ENCODE peak calls at places on chromosomes 1 and 21, in four cellular contexts. One of them, this sample, is unnamed. For H3K27me3, the result is how much of the 10 kb centered on the place peaks cover.

GRCh38 chr1:201542166-201543045 is 3.5 kb downstream of the NAV1 start:
- DNase-seq in suprapubic skin: no peak
- DNase-seq in tibial artery: no peak
- DNase-seq in heart right ventricle: no peak
- DNase-seq in this sample: no peak

GRCh38 chr1:241849345-241849695 is 1.3 kb downstream of the EXO1 start:
- DNase-seq in suprapubic skin: no peak
- DNase-seq in tibial artery: no peak
- DNase-seq in heart right ventricle: no peak
- DNase-seq in this sample: no peak

GRCh38 chr21:46326110-46326703 is 2.3 kb downstream of the PCNT start:
- DNase-seq in suprapubic skin: no peak
- DNase-seq in tibial artery: no peak
- DNase-seq in heart right ventricle: no peak
- DNase-seq in this sample: no peak

GRCh38 chr1:230868736-230869385 is 540 bp upstream of the C1orf198 start:
- DNase-seq in suprapubic skin: peak
- DNase-seq in tibial artery: peak
- DNase-seq in heart right ventricle: no peak
- DNase-seq in this sample: no peak

GRCh38 chr1:183163311-183163710 is 22.8 kb upstream of the LAMC2 start:
- DNase-seq in suprapubic skin: no peak
- DNase-seq in tibial artery: no peak
- DNase-seq in heart right ventricle: no peak
- DNase-seq in this sample: no peak

GRCh38 chr1:7299994-7300393 is 471.1 kb upstream of the VAMP3 start:
- DNase-seq in suprapubic skin: no peak
- DNase-seq in tibial artery: no peak
- DNase-seq in heart right ventricle: no peak
- DNase-seq in this sample: no peak

GRCh38 chr1:239558992-239559391 is 172.6 kb downstream of the CHRM3 start:
- DNase-seq in suprapubic skin: no peak
- DNase-seq in tibial artery: no peak
- DNase-seq in heart right ventricle: no peak
- DNase-seq in this sample: no peak

GRCh38 chr1:182739545-182739944 is 50.0 kb upstream of the NPL start:
- DNase-seq in suprapubic skin: no peak
- DNase-seq in tibial artery: no peak
- DNase-seq in heart right ventricle: no peak
- DNase-seq in this sample: no peak

GRCh38 chr21:27633631-27634030 is 666.7 kb upstream of the ADAMTS5 start:
- DNase-seq in suprapubic skin: no peak
- DNase-seq in tibial artery: no peak
- DNase-seq in heart right ventricle: no peak
- DNase-seq in this sample: no peak

GRCh38 chr1:157249326-157249725 is 111.1 kb upstream of the ETV3 start:
- DNase-seq in suprapubic skin: no peak
- DNase-seq in tibial artery: no peak
- DNase-seq in heart right ventricle: no peak
- DNase-seq in this sample: no peak

GRCh38 chr1:109928591-109929111 is 18.0 kb downstream of the CSF1 start:
- DNase-seq in suprapubic skin: peak
- DNase-seq in tibial artery: peak
- DNase-seq in heart right ventricle: peak
- DNase-seq in this sample: no peak

GRCh38 chr1:40140211-40140709 is 20.9 kb upstream of the RLF start:
- DNase-seq in suprapubic skin: no peak
- DNase-seq in tibial artery: no peak
- DNase-seq in heart right ventricle: no peak
- DNase-seq in this sample: no peak

GRCh38 chr1:48876221-48876785 is 99.6 kb upstream of the BEND5 start:
- DNase-seq in suprapubic skin: no peak
- DNase-seq in tibial artery: no peak
- DNase-seq in heart right ventricle: no peak
- DNase-seq in this sample: no peak

GRCh38 chr1:28249013-28249870 is 10.1 kb upstream of the SESN2 start:
- DNase-seq in suprapubic skin: no peak
- DNase-seq in tibial artery: peak
- DNase-seq in heart right ventricle: peak
- DNase-seq in this sample: no peak

GRCh38 chr1:163703794-163704193 is 382.0 kb downstream of the NUF2 start:
- DNase-seq in suprapubic skin: no peak
- DNase-seq in tibial artery: no peak
- DNase-seq in heart right ventricle: no peak
- DNase-seq in this sample: no peak

GRCh38 chr1:6101826-6102225 is 56.1 kb downstream of the KCNAB2 start:
- DNase-seq in suprapubic skin: no peak
- DNase-seq in tibial artery: no peak
- DNase-seq in heart right ventricle: no peak
- DNase-seq in this sample: no peak

GRCh38 chr1:225228871-225229303 is 199.0 kb downstream of the LBR start:
- DNase-seq in suprapubic skin: no peak
- DNase-seq in tibial artery: no peak
- DNase-seq in heart right ventricle: no peak
- DNase-seq in this sample: no peak

GRCh38 chr1:43379476-43379875 is 10.1 kb downstream of the MED8 start:
- DNase-seq in suprapubic skin: no peak
- DNase-seq in tibial artery: no peak
- DNase-seq in heart right ventricle: no peak
- DNase-seq in this sample: no peak

GRCh38 chr1:245105042-245105441 is 49.7 kb upstream of the KIF26B start:
- DNase-seq in suprapubic skin: no peak
- DNase-seq in tibial artery: no peak
- DNase-seq in heart right ventricle: no peak
- DNase-seq in this sample: no peak

GRCh38 chr1:2311184-2312032 is 79.9 kb downstream of the MORN1 start:
- DNase-seq in suprapubic skin: no peak
- DNase-seq in tibial artery: peak
- DNase-seq in heart right ventricle: peak
- DNase-seq in this sample: peak

GRCh38 chr1:184533049-184533448 is 146.2 kb downstream of the C1orf21 start:
- DNase-seq in suprapubic skin: no peak
- DNase-seq in tibial artery: no peak
- DNase-seq in heart right ventricle: no peak
- DNase-seq in this sample: no peak

GRCh38 chr1:184533915-184534314 is 147.1 kb downstream of the C1orf21 start:
- DNase-seq in suprapubic skin: no peak
- DNase-seq in tibial artery: no peak
- DNase-seq in heart right ventricle: no peak
- DNase-seq in this sample: no peak

GRCh38 chr1:184535191-184535970 is 148.6 kb downstream of the C1orf21 start:
- DNase-seq in suprapubic skin: no peak
- DNase-seq in tibial artery: no peak
- DNase-seq in heart right ventricle: no peak
- DNase-seq in this sample: no peak

GRCh38 chr1:184536246-184536985 is 149.6 kb downstream of the C1orf21 start:
- DNase-seq in suprapubic skin: no peak
- DNase-seq in tibial artery: no peak
- DNase-seq in heart right ventricle: no peak
- DNase-seq in this sample: no peak

DNA sequence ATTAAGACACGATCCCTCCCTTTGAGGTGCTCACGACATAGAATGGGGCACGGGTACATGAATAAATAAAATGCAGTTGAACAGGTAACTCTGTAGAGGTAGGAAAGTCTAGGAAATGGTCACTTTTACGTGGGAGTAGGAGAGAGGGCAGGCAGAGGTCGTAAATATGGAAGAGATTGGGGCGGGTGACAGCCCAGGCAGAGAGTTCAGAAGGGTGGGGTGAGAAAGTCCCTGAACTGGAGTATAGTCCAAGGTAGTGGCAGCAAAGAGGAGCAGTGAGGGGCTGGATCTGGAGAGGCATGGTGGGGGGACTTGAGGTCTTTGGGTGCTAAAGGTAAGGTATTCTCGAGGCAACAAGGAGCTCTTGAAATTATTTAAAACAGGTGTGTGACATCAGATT is 147.9 kb downstream of the C1orf21 start:
- DNase-seq in suprapubic skin: no peak
- DNase-seq in tibial artery: no peak
- DNase-seq in heart right ventricle: no peak
- DNase-seq in this sample: no peak
- H3K27ac ChIP-seq in suprapubic skin: peak
- H3K27ac ChIP-seq in tibial artery: peak
- H3K27ac ChIP-seq in heart right ventricle: peak
- H3K27ac ChIP-seq in this sample: no peak

DNA sequence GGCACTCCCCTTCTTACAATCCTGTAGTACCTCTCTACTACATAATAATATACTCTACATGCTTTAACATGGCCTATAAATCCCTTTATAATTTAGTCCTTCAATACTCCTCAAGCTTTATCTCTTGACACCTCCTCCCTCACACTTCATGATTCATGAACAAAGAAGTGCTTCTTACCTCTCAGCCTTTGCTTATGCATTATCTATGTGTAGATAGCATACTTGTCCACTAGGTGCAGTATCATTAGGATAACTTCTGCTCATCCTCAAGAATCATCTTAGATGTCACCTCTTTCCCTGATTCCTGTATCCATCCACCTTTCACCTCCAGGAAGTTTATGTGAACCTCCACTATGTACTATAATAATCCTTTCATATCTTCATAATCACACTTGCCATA is 74.4 kb downstream of the COL24A1 start:
- DNase-seq in suprapubic skin: no peak
- DNase-seq in tibial artery: no peak
- DNase-seq in heart right ventricle: no peak
- DNase-seq in this sample: no peak
- TF ChIP-seq CTCF in suprapubic skin: no peak
- TF ChIP-seq CTCF in tibial artery: no peak
- TF ChIP-seq CTCF in heart right ventricle: no peak
- TF ChIP-seq CTCF in this sample: no peak

GRCh38 chr21:36713746-36714145 is 14.8 kb downstream of the SIM2 start:
- DNase-seq in suprapubic skin: no peak
- DNase-seq in tibial artery: no peak
- DNase-seq in heart right ventricle: no peak
- DNase-seq in this sample: no peak
- H3K27me3 ChIP-seq in suprapubic skin: half or more
- H3K27me3 ChIP-seq in tibial artery: under half
- H3K27me3 ChIP-seq in heart right ventricle: half or more
- H3K27me3 ChIP-seq in this sample: under half

GRCh38 chr21:24450119-24450518 is 1157.2 kb downstream of the MRPL39 start:
- DNase-seq in suprapubic skin: no peak
- DNase-seq in tibial artery: no peak
- DNase-seq in heart right ventricle: no peak
- DNase-seq in this sample: no peak
- H3K27ac ChIP-seq in suprapubic skin: no peak
- H3K27ac ChIP-seq in tibial artery: no peak
- H3K27ac ChIP-seq in heart right ventricle: no peak
- H3K27ac ChIP-seq in this sample: no peak

DNA sequence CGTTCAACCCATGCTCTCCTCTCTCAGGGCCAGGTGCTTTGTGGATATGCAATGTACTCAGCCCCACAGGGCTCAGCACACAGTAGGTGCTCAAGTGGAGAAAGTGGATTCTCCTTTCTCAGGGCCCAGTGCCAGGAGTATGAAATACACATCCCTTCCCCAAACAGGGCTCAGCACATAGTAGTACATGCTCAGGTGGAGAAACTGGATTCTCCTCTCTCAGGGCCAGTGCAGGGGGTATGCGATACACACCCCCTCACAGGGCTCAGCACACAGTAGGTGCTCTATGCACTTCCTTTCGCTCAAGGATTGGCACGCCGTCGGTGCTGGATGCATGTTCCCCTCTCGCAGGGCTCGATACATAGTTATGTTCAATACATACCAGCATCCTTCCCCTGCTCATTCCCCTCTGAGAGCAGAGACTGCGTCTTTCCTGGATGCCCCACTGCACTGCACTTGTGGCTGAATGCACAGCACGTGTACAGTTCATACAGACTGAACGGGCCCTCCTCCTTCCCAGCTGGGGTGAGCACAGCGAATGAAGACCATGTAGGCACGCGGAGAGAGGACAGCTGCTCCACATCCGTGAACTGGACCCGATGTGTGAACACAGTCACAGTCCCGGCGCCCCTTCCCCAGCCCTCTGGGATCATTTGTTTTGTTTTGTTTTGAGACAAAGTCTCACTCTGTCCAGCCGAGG is 16.6 kb upstream of the DISP3 start:
- DNase-seq in suprapubic skin: no peak
- DNase-seq in tibial artery: no peak
- DNase-seq in heart right ventricle: no peak
- DNase-seq in this sample: no peak
- TF ChIP-seq CTCF in suprapubic skin: no peak
- TF ChIP-seq CTCF in tibial artery: no peak
- TF ChIP-seq CTCF in heart right ventricle: no peak
- TF ChIP-seq CTCF in this sample: no peak

GRCh38 chr1:31180338-31180737 is 59.3 kb downstream of the NKAIN1 start:
- DNase-seq in suprapubic skin: no peak
- DNase-seq in tibial artery: no peak
- DNase-seq in heart right ventricle: no peak
- DNase-seq in this sample: no peak
- H3K27me3 ChIP-seq in suprapubic skin: under half
- H3K27me3 ChIP-seq in tibial artery: under half
- H3K27me3 ChIP-seq in heart right ventricle: under half
- H3K27me3 ChIP-seq in this sample: under half

GRCh38 chr1:187294421-187295201 is 465.9 kb downstream of the PLA2G4A start:
- DNase-seq in suprapubic skin: no peak
- DNase-seq in tibial artery: no peak
- DNase-seq in heart right ventricle: no peak
- DNase-seq in this sample: no peak
- H3K27ac ChIP-seq in suprapubic skin: no peak
- H3K27ac ChIP-seq in tibial artery: no peak
- H3K27ac ChIP-seq in heart right ventricle: no peak
- H3K27ac ChIP-seq in this sample: no peak